ENCODE peak calls at places on chromosomes 1 and 21, in seven cellular contexts. C is neural progenitor cell, N is uterus, Z is sigmoid colon, V is upper lobe of right lung, Y is dorsolateral prefrontal cortex, A is left ventricle myocardium inferior. R is an unnamed sample.

GRCh38 chr1:53342735-53343470 is 15.0 kb upstream of the LRP8 start:
- DNase-seq in C (no peak), N (no peak), Z (no peak), V (no peak), Y (no peak), A (no peak), R (no peak)

GRCh38 chr1:160083968-160084770 is 2.8 kb downstream of the KCNJ9 start:
- DNase-seq in C (peak; percentile 78), N (peak; percentile 55), Z (peak; percentile 82), V (peak; percentile 90), Y (no peak), A (peak; percentile 66), R (peak; percentile 32)

GRCh38 chr1:42431514-42431913 is 24.3 kb downstream of the ZMYND12 start:
- DNase-seq in C (no peak), N (no peak), Z (no peak), V (no peak), Y (no peak), A (no peak), R (no peak)

GRCh38 chr21:32021319-32022027 is 148.7 kb downstream of the HUNK start:
- DNase-seq in C (no peak), N (peak; percentile 31), Z (peak; percentile 63), V (no peak), Y (peak; percentile 35), A (peak; percentile 78), R (no peak)

GRCh38 chr21:18803624-18804023 is 400.0 kb upstream of the TMPRSS15 start:
- DNase-seq in C (no peak), N (no peak), Z (no peak), V (no peak), Y (no peak), A (no peak), R (no peak)

GRCh38 chr1:188281927-188282326 is 1453.2 kb downstream of the PLA2G4A start:
- DNase-seq in C (no peak), N (no peak), Z (no peak), V (no peak), Y (no peak), A (no peak), R (no peak)

GRCh38 chr1:30847358-30847972 is 61.1 kb downstream of the SDC3 start:
- DNase-seq in C (peak; percentile 66), N (peak; percentile 46), Z (peak; percentile 92), V (peak; percentile 84), Y (peak; percentile 71), A (peak; percentile 80), R (peak; percentile 85)

GRCh38 chr1:3625151-3625907 is 514 bp downstream of the TPRG1L start:
- DNase-seq in C (peak; percentile 77), N (no peak), Z (peak; percentile 75), V (no peak), Y (no peak), A (no peak), R (peak; percentile 46)

GRCh38 chr1:115437146-115437639 is 99.1 kb upstream of the NGF start:
- DNase-seq in C (no peak), N (no peak), Z (no peak), V (no peak), Y (no peak), A (no peak), R (no peak)

GRCh38 chr1:60982539-60982938 is 99.8 kb upstream of the NFIA start:
- DNase-seq in C (no peak), N (no peak), Z (no peak), V (no peak), Y (no peak), A (no peak), R (no peak)

GRCh38 chr1:59776960-59777852 is 37.5 kb upstream of the HOOK1 start:
- DNase-seq in C (no peak), N (no peak), Z (no peak), V (no peak), Y (no peak), A (no peak), R (no peak)

GRCh38 chr1:184036517-184036949 is 995 bp downstream of the COLGALT2 start:
- DNase-seq in C (peak; percentile 69), N (peak; percentile 27), Z (peak; percentile 68), V (peak; percentile 68), Y (no peak), A (peak; percentile 57), R (no peak)

GRCh38 chr1:202516434-202516877 is 168.0 kb downstream of the PPP1R12B start:
- DNase-seq in C (no peak), N (no peak), Z (no peak), V (no peak), Y (no peak), A (no peak), R (no peak)

GRCh38 chr1:98164508-98164907 is 243.7 kb upstream of the DPYD start:
- DNase-seq in C (no peak), N (no peak), Z (no peak), V (no peak), Y (no peak), A (no peak), R (no peak)

GRCh38 chr1:218156602-218157001 is 128.5 kb upstream of the RRP15 start:
- DNase-seq in C (peak; percentile 74), N (no peak), Z (no peak), V (peak; percentile 64), Y (no peak), A (peak; percentile 21), R (no peak)

GRCh38 chr1:237851209-237851845 is 39.4 kb downstream of the ZP4 start:
- DNase-seq in C (peak; percentile 85), N (no peak), Z (no peak), V (no peak), Y (peak; percentile 53), A (no peak), R (peak; percentile 41)

GRCh38 chr1:45340816-45341215 is 576 bp upstream of the MUTYH start:
- DNase-seq in C (no peak), N (no peak), Z (no peak), V (no peak), Y (no peak), A (no peak), R (no peak)

GRCh38 chr1:116258668-116259419 is 114.2 kb upstream of the ATP1A1 start:
- DNase-seq in C (no peak), N (no peak), Z (no peak), V (no peak), Y (no peak), A (no peak), R (no peak)

GRCh38 chr1:210089848-210090247 is 142.7 kb upstream of the SERTAD4 start:
- DNase-seq in C (no peak), N (no peak), Z (no peak), V (no peak), Y (no peak), A (no peak), R (no peak)

GRCh38 chr21:27021801-27022200 is 54.9 kb upstream of the ADAMTS5 start:
- DNase-seq in C (no peak), N (no peak), Z (no peak), V (no peak), Y (no peak), A (no peak), R (no peak)

GRCh38 chr1:24418898-24419628 is 3.5 kb downstream of the NIPAL3 start:
- DNase-seq in C (no peak), N (peak; percentile 35), Z (no peak), V (peak; percentile 85), Y (no peak), A (no peak), R (peak; percentile 79)

GRCh38 chr1:156898151-156898550 is 4.6 kb downstream of the PEAR1 start:
- DNase-seq in C (no peak), N (peak; percentile 47), Z (peak; percentile 79), V (no peak), Y (no peak), A (peak; percentile 65), R (no peak)

GRCh38 chr1:58870298-58870676 is 86.4 kb upstream of the JUN start:
- DNase-seq in C (no peak), N (no peak), Z (no peak), V (no peak), Y (no peak), A (no peak), R (no peak)

GRCh38 chr1:202164271-202165037 is 4.1 kb upstream of the PTPN7 start:
- DNase-seq in C (no peak), N (no peak), Z (no peak), V (peak; percentile 48), Y (no peak), A (no peak), R (no peak)

GRCh38 chr1:87450136-87450535 is 121.5 kb downstream of the LMO4 start:
- DNase-seq in C (no peak), N (no peak), Z (no peak), V (no peak), Y (no peak), A (no peak), R (no peak)
- H3K27ac ChIP-seq in C (no peak overlapping the region), N (no peak overlapping the region), Z (no peak overlapping the region), V (no peak overlapping the region), Y (no peak overlapping the region), A (no peak overlapping the region), R (no peak overlapping the region)

GRCh38 chr1:57591854-57592253 is 168.0 kb upstream of the DAB1 start:
- DNase-seq in C (no peak), N (no peak), Z (no peak), V (no peak), Y (no peak), A (no peak), R (peak; percentile 74)

GRCh38 chr1:57599233-57599994 is 175.6 kb upstream of the DAB1 start:
- DNase-seq in C (peak; percentile 56), N (no peak), Z (no peak), V (no peak), Y (no peak), A (no peak), R (no peak)

GRCh38 chr1:57600424-57600823 is 176.6 kb upstream of the DAB1 start:
- DNase-seq in C (peak; percentile 80), N (no peak), Z (no peak), V (no peak), Y (no peak), A (no peak), R (no peak)

GRCh38 chr1:57597036-57597435 is 173.2 kb upstream of the DAB1 start:
- DNase-seq in C (peak; percentile 25), N (no peak), Z (no peak), V (no peak), Y (no peak), A (no peak), R (no peak)
- H3K4me3 ChIP-seq in C (no peak overlapping the region), N (no peak overlapping the region), Z (no peak overlapping the region), V (no peak overlapping the region), Y (no peak overlapping the region), A (no peak overlapping the region), R (no peak overlapping the region)

GRCh38 chr21:34544032-34544496 is 32.1 kb upstream of the KCNE1 start:
- DNase-seq in C (peak; percentile 53), N (peak; percentile 30), Z (no peak), V (peak; percentile 73), Y (no peak), A (peak; percentile 36), R (peak; percentile 74)
- TF ChIP-seq CTCF in C (peak; percentile 46), N (no peak), Z (peak; percentile 18), V (peak; percentile 64), Y (peak; percentile 42), A (peak; percentile 66), R (peak; percentile 87)

DNA sequence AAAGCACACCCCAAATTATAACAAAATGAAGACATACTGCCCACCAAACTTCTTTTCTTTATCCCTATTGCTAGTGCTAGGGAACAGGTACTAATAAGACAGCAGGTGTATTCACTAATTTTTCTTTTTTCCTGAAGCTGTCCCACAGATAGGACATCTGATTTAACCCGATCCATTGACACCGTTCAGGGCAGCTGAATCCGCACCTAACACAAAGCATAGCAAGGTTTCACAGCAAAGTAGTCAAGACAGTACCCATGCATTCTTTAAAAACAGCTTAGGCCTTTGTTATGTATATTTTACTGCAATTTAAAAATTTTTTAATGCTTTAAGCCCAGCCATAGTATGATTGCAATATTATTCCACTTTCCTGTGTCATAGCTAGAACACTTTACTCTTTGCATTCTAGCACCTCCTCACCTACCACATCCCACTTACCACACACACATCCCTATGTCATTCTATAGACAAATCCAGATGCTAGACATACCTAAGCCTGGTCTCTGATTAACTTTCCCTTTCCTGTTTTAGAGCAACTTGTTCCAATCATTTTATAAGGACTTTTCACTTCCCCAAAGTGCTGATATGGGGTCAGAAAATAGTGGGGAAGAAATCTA is 40.4 kb downstream of the GATAD2B start:
- DNase-seq in C (peak; percentile 9), N (no peak), Z (no peak), V (no peak), Y (no peak), A (no peak), R (no peak)
- H3K27ac ChIP-seq in C (peak overlapping the region; percentile 57), N (no peak overlapping the region), Z (no peak overlapping the region), V (no peak overlapping the region), Y (peak overlapping the region; percentile 25), A (no peak overlapping the region), R (no peak overlapping the region)

R was measured in mammary epithelial cell.